ENCODE peak calls at places on chromosomes 11 and 22, in seven cellular contexts. A, V, H, F, G, X and L are unnamed samples. For H3K4me1, the result is how much of the 10 kb centered on the place peaks cover.

GRCh38 chr11:114162719-114163123 is 103.2 kb downstream of the ZBTB16 start:
- DNase-seq in F (peak), V (peak), G (peak), X (peak), A (peak), H (no peak), L (peak)

GRCh38 chr22:36457688-36458450 is 23.6 kb downstream of the TXN2 start:
- DNase-seq in G (no peak), X (no peak), F (peak), H (peak), V (peak), A (no peak), L (peak)

GRCh38 chr11:134537296-134537695 is 125.3 kb upstream of the B3GAT1 start:
- DNase-seq in X (peak), H (peak), V (no peak), A (no peak), F (peak), G (no peak), L (no peak)

GRCh38 chr22:34986461-34986977 is 79.4 kb upstream of the ISX start:
- DNase-seq in G (no peak), A (no peak), H (no peak), F (no peak), X (no peak), V (no peak), L (no peak)

GRCh38 chr11:132646890-132647289 is 885.4 kb downstream of the OPCML start:
- DNase-seq in G (no peak), X (no peak), A (no peak), H (no peak), F (no peak), V (no peak), L (no peak)

GRCh38 chr11:19345848-19346681 is 105.3 kb upstream of the E2F8 start:
- DNase-seq in A (no peak), X (no peak), H (peak), F (no peak), V (no peak), G (no peak), L (peak)

GRCh38 chr11:17976651-17977050 is 36.2 kb downstream of the SERGEF start:
- DNase-seq in X (no peak), G (no peak), H (no peak), A (no peak), V (no peak), F (no peak), L (no peak)

GRCh38 chr11:76602431-76602861 is 68.1 kb downstream of the LRRC32 start:
- DNase-seq in X (no peak), F (peak), G (no peak), A (no peak), V (no peak), H (peak), L (peak)

GRCh38 chr22:35587896-35588295 is 29.2 kb downstream of the MB start:
- DNase-seq in F (no peak), V (no peak), H (no peak), X (no peak), A (no peak), G (no peak), L (no peak)

GRCh38 chr22:27378343-27378800 is 423.2 kb downstream of the MN1 start:
- DNase-seq in A (no peak), H (no peak), G (no peak), V (no peak), F (no peak), X (no peak), L (no peak)

GRCh38 chr11:68271781-68272608 is at the start of gene C11orf24:
- DNase-seq in G (peak), A (peak), X (peak), F (peak), H (peak), V (peak), L (peak)

GRCh38 chr22:26310616-26311015 is 118.4 kb upstream of the ASPHD2 start:
- DNase-seq in G (no peak), A (no peak), H (no peak), V (no peak), F (no peak), X (no peak), L (no peak)

GRCh38 chr11:118924591-118925585 is 838 bp downstream of the BCL9L start:
- DNase-seq in H (peak), X (peak), V (peak), G (peak), A (peak), F (peak), L (no peak)

GRCh38 chr22:24938741-24939341 is 7.7 kb downstream of the LHFPL7 start:
- DNase-seq in F (no peak), V (no peak), G (no peak), H (peak), X (no peak), A (peak), L (no peak)

GRCh38 chr11:60905047-60905446 is 1.3 kb downstream of the PRPF19 start:
- DNase-seq in F (no peak), A (no peak), G (no peak), X (no peak), H (no peak), V (no peak), L (no peak)

GRCh38 chr22:23531283-23531921 is 48.7 kb downstream of the IGLL1 start:
- DNase-seq in H (peak), F (no peak), X (peak), G (peak), V (no peak), A (no peak), L (no peak)

GRCh38 chr11:112540261-112540660 is 279.6 kb upstream of the PLET1 start:
- DNase-seq in G (no peak), A (no peak), X (no peak), F (no peak), H (no peak), V (no peak), L (no peak)

GRCh38 chr11:42407379-42407778 is 904.4 kb upstream of the API5 start:
- DNase-seq in V (no peak), G (no peak), H (peak), F (no peak), A (no peak), X (no peak), L (no peak)

GRCh38 chr22:36027960-36028645 is 521 bp downstream of the RBFOX2 start:
- DNase-seq in A (peak), X (no peak), G (no peak), V (no peak), H (no peak), F (peak), L (no peak)

GRCh38 chr11:84673753-84674152 is 953.4 kb downstream of the DLG2 start:
- DNase-seq in H (peak), V (no peak), X (no peak), G (no peak), A (no peak), F (no peak), L (no peak)

GRCh38 chr22:22050141-22050775 is 67.7 kb upstream of the TOP3B start:
- DNase-seq in F (no peak), H (no peak), X (no peak), V (no peak), A (no peak), G (no peak), L (no peak)

GRCh38 chr11:119258983-119259382 is 52.8 kb downstream of the CBL start:
- DNase-seq in A (no peak), V (no peak), G (no peak), X (no peak), F (no peak), H (no peak), L (no peak)

GRCh38 chr11:73267122-73267846 is 4.9 kb upstream of the P2RY6 start:
- DNase-seq in G (no peak), F (no peak), X (no peak), H (no peak), V (no peak), A (no peak), L (no peak)
- H3K4me1 ChIP-seq in G (under half), F (under half), X (under half), H (under half), V (under half), A (under half), L (under half)

DNA sequence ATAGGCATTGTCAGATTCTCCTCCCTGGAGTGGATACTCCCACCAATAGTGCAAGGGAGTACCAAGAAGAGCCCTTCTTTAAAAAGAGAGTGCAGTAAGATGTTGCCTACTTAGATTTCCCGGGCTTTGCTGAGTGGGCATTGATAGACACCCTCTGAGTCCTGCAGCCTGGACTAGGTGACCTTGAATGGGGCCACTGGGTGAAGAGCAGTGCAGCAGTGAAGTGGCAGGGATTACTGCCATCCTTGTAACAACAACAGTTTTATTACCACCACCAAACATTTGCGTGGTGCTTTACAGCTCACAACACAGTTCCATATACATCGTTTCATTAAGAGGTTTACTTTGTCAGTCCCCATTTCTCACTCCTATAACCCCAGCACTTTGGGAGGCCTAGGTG is 59.4 kb downstream of the MICAL2 start:
- DNase-seq in X (peak), A (no peak), F (no peak), H (peak), V (no peak), G (no peak), L (no peak)
- H3K27ac ChIP-seq in X (no peak), A (no peak), F (peak), H (no peak), V (no peak), G (no peak), L (peak)

DNA sequence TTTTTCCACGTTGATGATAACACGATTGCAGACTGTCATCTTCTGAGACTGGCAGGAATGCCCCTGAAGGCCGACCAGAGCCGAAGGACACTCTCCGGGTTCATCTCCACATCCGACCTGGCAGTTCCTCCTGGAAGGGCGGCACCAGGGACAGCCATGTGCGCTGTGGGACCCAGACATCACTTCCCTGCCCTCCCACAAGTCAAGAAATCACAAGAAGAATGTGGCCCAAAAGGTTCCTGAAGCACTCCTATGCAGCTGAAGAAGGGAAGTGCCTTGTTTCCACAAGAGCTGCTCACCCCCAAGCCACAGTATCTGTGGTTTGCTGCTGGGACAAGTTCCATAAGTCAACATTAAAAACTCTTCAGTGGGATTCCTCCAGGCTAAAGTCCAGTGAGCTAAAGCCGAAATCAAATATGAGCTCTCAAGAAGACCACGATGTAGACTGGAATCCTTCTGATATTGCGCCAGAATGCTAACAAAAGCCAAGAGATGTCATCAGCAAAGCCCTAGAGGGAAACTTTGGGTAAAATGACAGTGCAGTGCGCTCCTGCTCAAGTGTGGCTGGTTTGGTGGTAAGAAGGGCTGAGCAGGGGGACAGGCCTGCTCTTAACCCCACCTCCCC is 21.2 kb downstream of the PACSIN2 start:
- DNase-seq in V (no peak), X (no peak), H (no peak), F (no peak), A (no peak), G (no peak), L (no peak)
- H3K4me3 ChIP-seq in V (no peak), X (peak), H (no peak), F (no peak), A (peak), G (peak), L (peak)

GRCh38 chr11:2090172-2091111 is 48.7 kb downstream of the IGF2 start:
- DNase-seq in A (no peak), G (peak), H (peak), F (no peak), V (no peak), X (peak), L (no peak)
- H3K4me1 ChIP-seq in A (under half), G (under half), H (under half), F (under half), V (under half), X (under half), L (under half)

DNA sequence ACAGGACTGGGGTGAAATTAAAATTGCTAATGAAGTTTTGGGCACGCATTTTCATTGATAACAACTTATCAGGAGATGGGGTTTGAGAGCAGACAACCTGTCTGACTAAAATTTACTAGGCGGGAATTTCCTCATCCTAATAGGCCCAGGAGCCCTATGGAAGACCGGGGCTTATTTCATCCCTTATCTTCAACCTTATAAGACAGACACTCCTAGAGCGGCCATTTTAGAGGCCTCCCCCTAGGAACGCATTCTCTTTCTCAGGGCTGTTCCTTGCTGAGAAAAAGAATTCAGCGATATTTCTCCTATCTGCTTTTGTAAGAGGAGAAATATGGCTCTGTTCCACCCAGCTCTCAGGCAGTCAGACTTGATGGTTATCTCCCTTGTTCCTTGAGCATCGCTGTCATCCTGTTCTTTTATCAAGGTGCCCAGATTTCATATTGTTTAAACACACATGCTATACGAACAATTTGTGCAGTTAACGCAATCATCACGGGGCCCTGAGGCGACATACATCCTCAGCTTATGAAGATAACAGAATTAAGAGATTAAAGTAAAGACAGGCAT is 39.3 kb upstream of the ZC3H12C start:
- DNase-seq in V (no peak), F (no peak), X (no peak), H (no peak), A (no peak), G (no peak), L (no peak)
- H3K27ac ChIP-seq in V (no peak), F (no peak), X (no peak), H (no peak), A (no peak), G (no peak), L (no peak)

GRCh38 chr11:12932485-12932884 is 76.6 kb upstream of the RASSF10 start:
- DNase-seq in G (no peak), V (no peak), A (no peak), F (no peak), H (no peak), X (no peak), L (no peak)
- H3K4me3 ChIP-seq in G (no peak), V (no peak), A (no peak), F (no peak), H (no peak), X (no peak), L (no peak)

DNA sequence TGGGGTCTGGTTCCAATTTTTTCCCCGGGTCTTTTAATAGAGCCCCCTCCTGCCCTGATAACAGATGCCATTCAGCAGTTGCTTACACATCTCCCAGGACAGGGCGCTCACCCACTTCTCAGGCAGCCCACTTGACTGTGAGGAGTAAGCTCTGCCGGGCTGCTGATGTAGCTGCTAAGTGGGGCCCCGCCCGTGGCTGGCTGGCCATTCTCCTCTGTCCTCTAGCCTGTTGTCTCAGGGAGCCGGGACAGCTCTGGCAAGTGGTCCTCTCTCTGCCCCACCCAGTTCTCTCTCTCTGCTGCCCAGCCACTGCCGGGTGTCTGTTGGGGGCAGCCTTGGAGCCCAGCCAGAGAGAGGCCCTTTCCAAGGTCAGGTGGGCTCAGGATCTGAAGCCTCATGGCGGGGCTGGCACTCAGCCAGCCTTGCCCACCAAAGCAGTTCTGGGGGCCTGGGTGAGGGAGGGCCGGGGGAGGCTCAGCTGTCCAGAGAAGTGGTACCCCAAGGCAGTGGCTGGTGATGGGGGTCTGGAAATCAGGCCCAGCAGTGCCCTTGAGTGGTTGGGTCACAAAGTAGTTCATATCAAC is 8.9 kb downstream of the KCNJ4 start:
- DNase-seq in G (no peak), X (no peak), A (no peak), V (no peak), H (no peak), F (no peak), L (no peak)
- H3K4me1 ChIP-seq in G (under half), X (under half), A (under half), V (under half), H (under half), F (under half), L (under half)

GRCh38 chr11:45042560-45042959 is 91.9 kb upstream of the TP53I11 start:
- DNase-seq in V (peak), X (no peak), F (no peak), H (no peak), A (no peak), G (no peak), L (no peak)
- H3K27ac ChIP-seq in V (no peak), X (no peak), F (no peak), H (no peak), A (no peak), G (no peak), L (no peak)